ENCODE peak calls at places on chromosomes 12 and 14, in four cellular contexts. W, S, N and J are unnamed samples.
A peak's percentile ranks its signal among the peaks of the same experiment; 100 is the strongest.

GRCh38 chr12:66775941-66776340 is 97.1 kb upstream of the GRIP1 start:
- DNase-seq in W (no peak), S (no peak), N (no peak), J (no peak)

GRCh38 chr14:57171903-57172302 is 96.8 kb downstream of the EXOC5 start:
- DNase-seq in W (no peak), S (no peak), N (no peak), J (no peak)

GRCh38 chr12:104720346-104721064 is 237.6 kb downstream of the SLC41A2 start:
- DNase-seq in W (peak; percentile 56), S (peak; percentile 13), N (no peak), J (no peak)

GRCh38 chr14:52025310-52025709 is 36.0 kb downstream of the RTRAF start:
- DNase-seq in W (no peak), S (peak; percentile 78), N (no peak), J (no peak)

GRCh38 chr14:67331368-67332125 is 28.1 kb downstream of the ATP6V1D start:
- DNase-seq in W (no peak), S (no peak), N (no peak), J (no peak)

GRCh38 chr14:88683119-88683518 is 109.6 kb downstream of the EML5 start:
- DNase-seq in W (no peak), S (no peak), N (no peak), J (no peak)

GRCh38 chr14:73751157-73751691 is 37.0 kb upstream of the PNMA1 start:
- DNase-seq in W (no peak), S (no peak), N (no peak), J (no peak)

GRCh38 chr14:98955741-98956070 is 316.3 kb downstream of the BCL11B start:
- DNase-seq in W (no peak), S (no peak), N (no peak), J (no peak)

GRCh38 chr12:58710896-58711295 is 209.4 kb downstream of the LRIG3 start:
- DNase-seq in W (no peak), S (no peak), N (no peak), J (no peak)

GRCh38 chr12:70399319-70399718 is 33.2 kb downstream of the KCNMB4 start:
- DNase-seq in W (no peak), S (no peak), N (no peak), J (no peak)

GRCh38 chr12:70398862-70399261 is 32.8 kb downstream of the KCNMB4 start:
- DNase-seq in W (no peak), S (no peak), N (no peak), J (no peak)

GRCh38 chr12:70400124-70400523 is 34.0 kb downstream of the KCNMB4 start:
- DNase-seq in W (no peak), S (no peak), N (no peak), J (no peak)

GRCh38 chr12:70403827-70404226 is 37.7 kb downstream of the KCNMB4 start:
- DNase-seq in W (no peak), S (no peak), N (no peak), J (no peak)

GRCh38 chr12:70402597-70402996 is 36.5 kb downstream of the KCNMB4 start:
- DNase-seq in W (no peak), S (no peak), N (peak; percentile 10), J (no peak)
- TF ChIP-seq CTCF in W (no peak), S (no peak), N (peak; percentile 8), J (no peak)

GRCh38 chr14:103725739-103726395 is 10.3 kb downstream of the ZFYVE21 start:
- DNase-seq in W (no peak), S (no peak), N (no peak), J (no peak)

GRCh38 chr14:103728721-103729120 is 13.1 kb downstream of the ZFYVE21 start:
- DNase-seq in W (no peak), S (no peak), N (no peak), J (no peak)

GRCh38 chr14:103726474-103726873 is 10.9 kb downstream of the ZFYVE21 start:
- DNase-seq in W (no peak), S (no peak), N (no peak), J (no peak)

GRCh38 chr14:103728141-103728540 is 12.5 kb downstream of the ZFYVE21 start:
- DNase-seq in W (no peak), S (no peak), N (no peak), J (no peak)

GRCh38 chr14:103727313-103728000 is 11.8 kb downstream of the ZFYVE21 start:
- DNase-seq in W (no peak), S (no peak), N (no peak), J (no peak)
- TF ChIP-seq CTCF in W (no peak), S (no peak), N (no peak), J (no peak)

GRCh38 chr14:63993992-63994391 is 141.2 kb downstream of the SYNE2 start:
- DNase-seq in W (no peak), S (no peak), N (no peak), J (no peak)
- TF ChIP-seq CTCF in W (peak; percentile 39), S (peak; percentile 37), N (peak; percentile 10), J (peak; percentile 10)

GRCh38 chr14:90398315-90398811 is 1.5 kb downstream of the CALM1 start:
- DNase-seq in W (peak; percentile 37), S (no peak), N (no peak), J (peak; percentile 60)

GRCh38 chr14:90397401-90398314 is 829 bp downstream of the CALM1 start:
- DNase-seq in W (peak; percentile 59), S (no peak), N (no peak), J (peak; percentile 56)

GRCh38 chr14:90398841-90399540 is 2.2 kb downstream of the CALM1 start:
- DNase-seq in W (no peak), S (no peak), N (no peak), J (no peak)

GRCh38 chr14:90393966-90394365 is 2.9 kb upstream of the CALM1 start:
- DNase-seq in W (no peak), S (no peak), N (no peak), J (no peak)

DNA sequence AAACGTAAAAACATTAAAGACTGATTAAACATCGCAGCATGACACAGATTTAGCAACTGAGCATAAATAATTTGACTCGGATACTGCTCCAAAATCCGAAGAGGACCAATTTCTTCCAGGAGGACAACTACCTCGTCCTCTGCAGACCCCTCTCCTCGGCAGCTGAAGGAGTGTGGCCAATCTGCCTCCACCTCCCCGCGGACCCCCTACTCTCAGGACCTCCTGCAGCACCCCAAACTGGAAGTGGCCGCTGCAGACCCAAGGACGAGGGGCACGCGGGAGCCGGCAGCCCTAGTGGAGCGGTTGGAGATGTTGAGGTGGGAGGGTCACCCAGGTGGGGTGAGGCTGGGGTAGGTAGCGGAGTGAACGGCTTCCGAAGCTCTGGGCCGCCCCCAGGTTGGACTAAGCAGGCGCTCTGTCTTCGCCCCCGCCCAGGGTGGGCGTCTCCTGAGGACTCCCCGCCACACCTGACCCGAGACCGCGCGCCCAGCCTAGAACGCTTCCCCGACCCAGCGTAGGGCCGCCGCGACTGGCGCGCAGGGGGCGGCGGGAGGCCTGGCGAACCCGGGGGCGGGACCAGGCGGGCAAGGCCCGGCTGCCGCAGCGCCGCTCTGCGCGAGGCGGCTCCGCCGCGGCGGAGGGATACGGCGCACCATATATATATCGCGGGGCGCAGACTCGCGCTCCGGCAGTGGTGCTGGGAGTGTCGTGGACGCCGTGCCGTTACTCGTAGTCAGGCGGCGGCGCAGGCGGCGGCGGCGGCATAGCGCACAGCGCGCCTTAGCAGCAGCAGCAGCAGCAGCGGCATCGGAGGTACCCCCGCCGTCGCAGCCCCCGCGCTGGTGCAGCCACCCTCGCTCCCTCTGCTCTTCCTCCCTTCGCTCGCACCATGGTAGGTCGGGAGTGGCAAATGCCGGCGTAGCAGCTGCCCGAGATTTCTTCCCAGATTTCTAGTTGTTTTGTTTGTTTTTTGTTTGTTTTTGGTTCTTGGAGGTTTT is at the start of gene CALM1:
- DNase-seq in W (peak; percentile 98), S (peak; percentile 91), N (peak; percentile 89), J (peak; percentile 93)
- TF ChIP-seq CTCF in W (no peak), S (no peak), N (no peak), J (no peak)

GRCh38 chr12:11621797-11622423 is 27.6 kb upstream of the ETV6 start:
- DNase-seq in W (no peak), S (no peak), N (no peak), J (no peak)
- TF ChIP-seq CTCF in W (peak; percentile 37), S (peak; percentile 6), N (no peak), J (no peak)

DNA sequence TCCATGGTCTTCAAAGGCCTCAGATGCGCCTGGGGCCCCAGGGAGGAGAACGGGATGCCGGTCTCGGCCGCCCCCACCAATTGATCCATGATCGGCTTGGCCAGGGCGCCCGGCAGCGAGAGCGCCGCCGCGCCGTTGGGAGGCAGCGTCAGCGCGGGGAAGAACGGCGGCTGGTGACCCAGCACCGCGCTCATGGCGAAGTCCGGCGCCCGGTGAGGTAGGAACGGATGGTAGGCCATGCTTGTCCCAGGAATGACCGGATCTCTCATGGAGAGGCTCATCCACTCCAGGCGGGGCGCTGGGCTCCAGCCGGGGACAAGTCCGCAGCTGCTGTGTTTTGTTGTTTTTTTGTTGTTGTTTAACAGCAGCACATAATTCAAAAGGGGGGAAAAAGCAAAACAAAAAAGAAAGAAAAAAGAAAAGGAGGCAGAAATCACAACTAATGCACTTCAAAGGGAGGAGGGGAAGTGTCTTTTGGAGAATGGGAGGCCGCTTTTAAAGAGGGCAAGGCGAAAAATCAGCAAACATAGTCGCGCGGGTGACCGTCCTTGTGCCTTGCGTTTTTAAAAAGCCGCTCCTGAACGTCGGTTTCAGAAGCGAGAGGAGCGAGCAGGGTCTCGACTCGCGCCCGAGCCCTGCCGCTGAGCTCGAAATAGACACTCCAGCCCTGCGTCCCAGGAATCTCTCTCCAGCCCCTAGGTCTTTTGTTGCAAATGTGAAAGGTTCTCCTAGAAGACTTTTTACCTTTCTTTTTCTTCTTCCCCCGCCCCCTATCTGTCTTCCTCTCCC is 861 bp downstream of the TBX3 start:
- DNase-seq in W (no peak), S (no peak), N (no peak), J (peak; percentile 51)
- TF ChIP-seq CTCF in W (no peak), S (no peak), N (no peak), J (no peak)

DNA sequence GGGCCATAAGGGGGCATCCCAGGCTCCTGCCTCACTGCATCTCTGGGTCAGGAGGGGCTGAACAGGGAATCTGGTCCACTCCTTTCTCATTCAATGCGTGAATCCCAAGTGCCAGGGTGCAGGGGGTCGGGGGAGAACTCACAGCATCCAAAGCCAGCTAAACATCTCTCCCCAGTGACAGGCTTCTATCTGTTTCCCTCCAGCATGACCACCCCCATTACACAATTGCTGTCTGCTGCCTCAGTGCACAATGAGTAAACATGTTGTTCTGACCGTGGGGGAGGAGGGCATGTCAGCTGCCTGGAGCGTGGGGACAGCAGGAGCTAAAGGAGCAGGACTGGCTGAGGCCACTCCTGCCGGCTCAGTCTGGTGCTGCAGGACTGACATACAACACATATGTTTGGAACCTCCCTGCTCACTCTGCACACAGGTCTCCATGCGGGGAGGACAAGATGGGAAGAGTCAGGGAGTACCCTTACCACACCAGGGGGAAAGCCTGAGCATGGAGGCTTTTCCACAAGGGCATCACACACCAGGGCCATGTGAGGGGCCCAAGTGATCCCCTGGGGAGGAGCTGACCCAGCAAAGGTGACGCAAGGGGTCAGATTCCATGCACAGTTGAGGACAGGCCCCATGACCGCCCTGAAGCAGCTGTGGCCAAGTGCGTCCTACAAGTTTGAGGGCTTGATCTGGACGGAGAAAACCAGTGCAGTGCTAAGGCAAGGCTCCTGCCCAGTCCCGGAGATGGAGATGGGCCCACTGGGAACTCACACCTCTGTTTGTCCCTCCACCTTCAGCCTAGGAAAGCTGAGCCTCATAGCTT is 1.4 kb downstream of the TNS2 start:
- DNase-seq in W (no peak), S (no peak), N (no peak), J (peak; percentile 2)
- TF ChIP-seq CTCF in W (no peak), S (peak; percentile 6), N (no peak), J (no peak)

DNA sequence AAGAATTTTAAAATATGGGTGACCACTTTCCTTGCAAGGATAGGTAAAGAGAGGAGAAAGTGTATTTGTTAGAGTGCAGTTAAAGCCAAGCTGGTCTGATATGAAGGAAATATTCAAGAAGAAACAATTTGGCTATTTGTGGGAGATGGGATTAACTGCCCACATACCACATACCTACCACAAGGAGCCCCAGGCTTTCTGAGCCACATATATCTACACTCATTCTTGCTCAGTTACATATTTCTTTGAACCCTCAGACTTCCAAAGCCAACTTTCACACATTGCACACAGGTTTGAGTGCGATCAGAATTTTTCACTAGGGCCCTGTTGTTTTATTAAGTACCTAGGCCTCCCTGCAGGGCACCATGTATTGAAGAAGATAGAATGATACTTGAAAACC is 330.2 kb downstream of the ZFP36L1 start:
- DNase-seq in W (no peak), S (no peak), N (no peak), J (no peak)
- TF ChIP-seq CTCF in W (no peak), S (peak; percentile 53), N (peak; percentile 26), J (peak; percentile 29)